ENCODE peak calls at places on chromosomes 6 and 20, in ten cellular contexts. A, C, T, K, Z, J, N, W, R and V are unnamed samples.
A peak's percentile ranks its signal among the peaks of the same experiment; 100 is the strongest.

GRCh38 chr6:167705211-167705750 is 121.4 kb upstream of the AFDN start:
- DNase-seq in N (no peak), W (no peak), R (no peak), K (no peak), A (no peak), C (no peak), Z (no peak), T (no peak), J (no peak), V (no peak)

GRCh38 chr6:16205377-16206144 is 32.8 kb upstream of the GMPR start:
- DNase-seq in A (no peak), K (no peak), N (no peak), C (no peak), W (peak; percentile 75), T (peak; percentile 49), J (peak; percentile 51), Z (no peak), R (peak; percentile 95), V (no peak)

GRCh38 chr6:115945306-115945705 is 115.4 kb downstream of the FRK start:
- DNase-seq in J (no peak), A (no peak), T (no peak), N (no peak), C (no peak), R (no peak), W (no peak), K (no peak), Z (no peak), V (no peak)

GRCh38 chr6:156828280-156828703 is 51.1 kb downstream of the ARID1B start:
- DNase-seq in W (no peak), N (no peak), Z (no peak), C (no peak), J (no peak), K (no peak), A (peak; percentile 62), R (peak; percentile 20), T (no peak), V (no peak)

GRCh38 chr6:142867988-142868818 is 76.8 kb downstream of the HIVEP2 start:
- DNase-seq in J (no peak), N (no peak), K (no peak), A (no peak), C (no peak), Z (no peak), W (no peak), R (no peak), T (no peak), V (no peak)

GRCh38 chr6:35919827-35920751 is 809 bp downstream of the SRPK1 start:
- DNase-seq in J (no peak), C (no peak), A (peak; percentile 45), W (peak; percentile 19), N (peak; percentile 31), T (no peak), Z (peak; percentile 66), K (peak; percentile 20), R (peak; percentile 10), V (no peak)

GRCh38 chr6:75892384-75892783 is 143.3 kb downstream of the MYO6 start:
- DNase-seq in A (no peak), Z (no peak), N (no peak), K (no peak), C (no peak), W (no peak), R (no peak), T (no peak), J (no peak), V (no peak)

GRCh38 chr6:134683783-134684765 is 265.8 kb downstream of the ALDH8A1 start:
- DNase-seq in K (no peak), T (no peak), J (no peak), Z (no peak), C (no peak), A (no peak), R (no peak), N (no peak), W (no peak), V (no peak)

GRCh38 chr6:111623046-111623718 is 17.5 kb upstream of the TRAF3IP2 start:
- DNase-seq in J (no peak), T (no peak), N (no peak), C (no peak), K (no peak), R (no peak), Z (no peak), W (no peak), A (no peak), V (no peak)

GRCh38 chr6:42212442-42212841 is 5.2 kb downstream of the MRPS10 start:
- DNase-seq in Z (no peak), C (no peak), R (no peak), A (no peak), T (no peak), J (no peak), N (no peak), K (no peak), W (no peak), V (no peak)

GRCh38 chr20:36407196-36407733 is 101.1 kb downstream of the DLGAP4 start:
- DNase-seq in K (no peak), W (no peak), A (no peak), N (no peak), R (no peak), T (no peak), C (no peak), Z (no peak), J (no peak), V (no peak)

GRCh38 chr20:10367921-10368701 is 65.9 kb downstream of the MKKS start:
- DNase-seq in W (no peak), K (no peak), Z (no peak), R (no peak), A (no peak), J (no peak), T (no peak), C (no peak), N (no peak), V (no peak)

GRCh38 chr6:142945071-142945445 is at the start of gene HIVEP2:
- DNase-seq in T (peak; percentile 18), W (peak; percentile 72), K (peak; percentile 24), C (peak; percentile 94), N (no peak), Z (peak; percentile 81), A (peak; percentile 68), R (no peak), J (peak; percentile 91), V (peak; percentile 33)

GRCh38 chr20:36167826-36168634 is 13.5 kb downstream of the EPB41L1 start:
- DNase-seq in T (no peak), C (no peak), W (no peak), K (no peak), R (no peak), J (no peak), N (no peak), Z (no peak), A (peak; percentile 82), V (no peak)

GRCh38 chr6:28597924-28598323 is 72.2 kb downstream of the GPX5 start:
- DNase-seq in N (no peak), C (no peak), W (no peak), A (peak; percentile 81), T (no peak), J (no peak), R (no peak), Z (no peak), K (peak; percentile 40), V (no peak)

GRCh38 chr6:62891065-62891647 is 320.1 kb upstream of the FKBP1C start:
- DNase-seq in K (peak; percentile 47), N (no peak), A (peak; percentile 12), T (no peak), Z (no peak), R (no peak), J (no peak), W (no peak), C (no peak), V (no peak)

GRCh38 chr6:113672691-113673149 is 184.4 kb upstream of the MARCKS start:
- DNase-seq in W (no peak), T (no peak), R (peak; percentile 83), J (peak; percentile 31), K (no peak), Z (no peak), C (no peak), N (no peak), A (no peak), V (no peak)

GRCh38 chr6:100185615-100186014 is 191.6 kb upstream of the MCHR2 start:
- DNase-seq in T (no peak), N (no peak), R (no peak), A (no peak), J (no peak), K (no peak), C (no peak), W (no peak), Z (no peak), V (no peak)

GRCh38 chr6:44219053-44219814 is 2.5 kb downstream of the MYMX start:
- DNase-seq in K (peak; percentile 19), A (peak; percentile 57), N (no peak), R (no peak), J (peak; percentile 88), Z (peak; percentile 92), C (peak; percentile 92), T (peak; percentile 57), W (peak; percentile 28), V (peak; percentile 71)

GRCh38 chr6:162644153-162644552 is 83.4 kb downstream of the PRKN start:
- DNase-seq in W (no peak), C (no peak), R (no peak), J (no peak), T (no peak), N (no peak), Z (no peak), A (no peak), K (no peak), V (no peak)

GRCh38 chr6:169251371-169251802 is 2.3 kb downstream of the THBS2 start:
- DNase-seq in Z (no peak), R (no peak), W (no peak), A (no peak), T (no peak), K (no peak), N (no peak), C (no peak), J (no peak), V (no peak)

GRCh38 chr6:42251911-42252637 is 34.4 kb upstream of the MRPS10 start:
- DNase-seq in C (peak; percentile 82), T (no peak), N (no peak), J (peak; percentile 83), R (peak; percentile 52), W (no peak), K (peak; percentile 18), Z (no peak), A (no peak), V (no peak)

GRCh38 chr20:56924976-56925695 is 296.0 kb downstream of the TFAP2C start:
- DNase-seq in R (no peak), J (no peak), Z (peak; percentile 85), C (no peak), W (no peak), N (no peak), K (no peak), A (no peak), T (no peak), V (no peak)

GRCh38 chr20:33415948-33416347 is 14.6 kb upstream of the CDK5RAP1 start:
- DNase-seq in N (no peak), C (no peak), W (no peak), T (no peak), J (peak; percentile 58), A (peak; percentile 43), K (no peak), Z (peak; percentile 64), R (no peak), V (no peak)

GRCh38 chr6:148559848-148560433 is 186.9 kb upstream of the UST start:
- DNase-seq in N (peak; percentile 63), Z (peak; percentile 94), T (peak; percentile 49), C (peak; percentile 89), J (peak; percentile 63), K (peak; percentile 45), R (no peak), W (peak; percentile 69), A (peak; percentile 52), V (peak; percentile 57)

GRCh38 chr20:36629719-36630340 is 16.2 kb downstream of the SLA2 start:
- DNase-seq in C (no peak), T (no peak), R (no peak), A (no peak), Z (no peak), J (no peak), N (peak; percentile 57), W (no peak), K (no peak), V (peak; percentile 34)

GRCh38 chr20:25490656-25491445 is 83.4 kb downstream of the GINS1 start:
- DNase-seq in Z (no peak), A (no peak), J (no peak), K (no peak), R (no peak), C (no peak), N (no peak), W (no peak), T (no peak), V (no peak)